ENCODE peak calls at places on chromosome 22, in four cellular contexts. C, V, Q and D are unnamed samples.

GRCh38 chr22:24516301-24516737 is 21.2 kb downstream of the UPB1 start:
- DNase-seq in C (peak; percentile 19), V (no peak), Q (no peak), D (no peak)

GRCh38 chr22:35605787-35606492 is 11.2 kb downstream of the MB start:
- DNase-seq in C (no peak), V (no peak), Q (no peak), D (no peak)

GRCh38 chr22:26452236-26453016 is 23.4 kb downstream of the ASPHD2 start:
- DNase-seq in C (no peak), V (no peak), Q (no peak), D (no peak)

GRCh38 chr22:38313384-38313955 is 3.8 kb downstream of the CSNK1E start:
- DNase-seq in C (peak; percentile 54), V (peak; percentile 75), Q (no peak), D (no peak)

GRCh38 chr22:50269573-50270301 is 443 bp downstream of the MAPK11 start:
- DNase-seq in C (no peak), V (no peak), Q (no peak), D (no peak)

GRCh38 chr22:35312198-35313059 is 12.7 kb downstream of the TOM1 start:
- DNase-seq in C (no peak), V (peak; percentile 67), Q (no peak), D (peak; percentile 69)

GRCh38 chr22:25692965-25693565 is 48.9 kb upstream of the MYO18B start:
- DNase-seq in C (no peak), V (no peak), Q (no peak), D (no peak)

GRCh38 chr22:50208939-50209892 is 8.4 kb downstream of the SELENOO start:
- DNase-seq in C (no peak), V (peak; percentile 8), Q (no peak), D (no peak)

GRCh38 chr22:50209893-50210292 is 9.1 kb downstream of the SELENOO start:
- DNase-seq in C (peak; percentile 52), V (peak; percentile 68), Q (no peak), D (no peak)

GRCh38 chr22:40560551-40560950 is 76.0 kb downstream of the MRTFA start:
- DNase-seq in C (no peak), V (no peak), Q (no peak), D (no peak)

GRCh38 chr22:28172948-28173360 is 253.9 kb upstream of the PITPNB start:
- DNase-seq in C (no peak), V (no peak), Q (no peak), D (no peak)

GRCh38 chr22:43274595-43275240 is 68.5 kb downstream of the SCUBE1 start:
- DNase-seq in C (no peak), V (no peak), Q (no peak), D (no peak)

GRCh38 chr22:44362249-44363040 is 49.7 kb upstream of the SHISAL1 start:
- DNase-seq in C (no peak), V (no peak), Q (no peak), D (peak; percentile 37)

GRCh38 chr22:40101417-40102101 is 76.2 kb upstream of the TNRC6B start:
- DNase-seq in C (no peak), V (no peak), Q (no peak), D (no peak)

GRCh38 chr22:26797910-26798309 is 140.5 kb downstream of the MIAT start:
- DNase-seq in C (peak; percentile 41), V (no peak), Q (no peak), D (no peak)

GRCh38 chr22:44697423-44698179 is 4.4 kb upstream of the PRR5 start:
- DNase-seq in C (peak; percentile 67), V (peak; percentile 88), Q (peak; percentile 75), D (peak; percentile 90)

GRCh38 chr22:33565580-33565995 is 354.7 kb downstream of the LARGE1 start:
- DNase-seq in C (no peak), V (no peak), Q (no peak), D (no peak)

GRCh38 chr22:39469681-39470461 is 13.1 kb downstream of the MGAT3 start:
- DNase-seq in C (no peak), V (no peak), Q (no peak), D (no peak)

GRCh38 chr22:27168681-27169080 is 511.3 kb downstream of the MIAT start:
- DNase-seq in C (no peak), V (no peak), Q (no peak), D (no peak)

GRCh38 chr22:17913705-17914282 is 110.6 kb downstream of the MICAL3 start:
- DNase-seq in C (no peak), V (no peak), Q (no peak), D (no peak)

GRCh38 chr22:23178512-23179254 is 1.6 kb upstream of the BCR start:
- DNase-seq in C (peak; percentile 55), V (peak; percentile 72), Q (peak; percentile 39), D (no peak)

GRCh38 chr22:42269407-42270177 is 861 bp downstream of the TCF20 start:
- DNase-seq in C (peak; percentile 64), V (peak; percentile 84), Q (no peak), D (no peak)
- TF ChIP-seq POLR2A in C (peak; percentile 34), V (no peak), Q (peak; percentile 50), D (no peak)

GRCh38 chr22:46106279-46107022 is 43.9 kb upstream of the PPARA start:
- DNase-seq in C (no peak), V (no peak), Q (no peak), D (no peak)
- TF ChIP-seq EP300 in C (no peak), V (no peak), Q (no peak), D (no peak)

GRCh38 chr22:48112687-48113521 is 1350.5 kb downstream of the TBC1D22A start:
- DNase-seq in C (peak; percentile 14), V (no peak), Q (no peak), D (no peak)
- TF ChIP-seq POLR2A in C (no peak), V (no peak), Q (no peak), D (no peak)

GRCh38 chr22:37028692-37029674 is 9.4 kb downstream of the MPST start:
- DNase-seq in C (no peak), V (no peak), Q (no peak), D (no peak)

GRCh38 chr22:37032134-37032534 is 12.6 kb downstream of the MPST start:
- DNase-seq in C (no peak), V (no peak), Q (no peak), D (no peak)

GRCh38 chr22:37033605-37034430 is 14.3 kb downstream of the MPST start:
- DNase-seq in C (no peak), V (peak; percentile 31), Q (no peak), D (no peak)

GRCh38 chr22:37030560-37031281 is 11.2 kb downstream of the MPST start:
- DNase-seq in C (no peak), V (no peak), Q (no peak), D (no peak)

DNA sequence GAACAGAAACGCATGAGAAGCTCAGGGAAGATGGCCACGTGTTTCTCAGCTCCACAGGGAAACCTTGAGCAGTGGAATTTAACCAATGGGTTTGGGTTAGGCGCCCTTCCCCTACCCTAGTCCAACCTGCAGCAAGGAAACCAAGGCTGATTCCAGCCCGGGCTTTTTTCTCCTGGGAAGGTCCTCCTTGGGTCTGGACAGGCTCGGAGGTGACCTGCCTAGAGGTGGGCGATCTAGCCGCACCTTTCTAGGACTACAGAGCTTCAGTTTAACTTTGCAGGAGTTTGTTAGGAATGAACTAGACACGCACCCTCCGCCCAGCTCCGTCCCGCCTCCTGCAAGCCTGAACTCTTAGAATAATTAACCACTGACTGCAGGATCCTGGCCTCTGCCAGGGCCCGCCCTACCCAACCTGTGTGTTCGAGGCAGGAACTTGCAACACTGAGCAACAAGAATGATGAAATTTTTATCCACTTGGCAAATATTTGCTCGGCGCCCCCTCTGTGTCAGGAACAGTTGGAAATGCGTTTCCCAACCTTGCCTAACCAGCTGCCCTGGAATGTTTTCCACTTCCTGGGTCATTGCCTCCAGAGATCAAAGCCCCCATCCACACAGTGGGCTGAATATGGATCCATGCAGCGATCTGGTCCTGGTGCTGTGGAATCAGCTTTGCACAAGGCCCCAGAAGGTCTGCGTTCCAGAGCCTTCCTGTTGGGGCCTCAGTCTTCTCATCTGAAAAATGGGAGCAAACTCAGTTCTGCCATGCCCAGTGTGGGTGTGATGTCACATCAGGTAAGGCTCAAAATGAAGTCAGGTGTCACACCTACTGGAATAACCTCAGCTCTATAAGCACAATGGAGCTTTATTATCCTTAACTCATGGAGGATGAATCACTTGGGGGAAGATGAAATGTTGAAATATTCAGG is 13.3 kb downstream of the MPST start:
- DNase-seq in C (peak; percentile 96), V (peak; percentile 87), Q (no peak), D (no peak)
- TF ChIP-seq EP300 in C (peak; percentile 86), V (no peak), Q (no peak), D (no peak)